ENCODE peak calls at places on chromosomes 12 and 14, in ten cellular contexts. S is activated CD8-positive, alpha-beta memory T cell treated with anti-CD3 and anti-CD28 coated beads for 24 hours; M is amygdala; I is K562; G is NCI-H510A; C is activated CD4-positive, alpha-beta T cell treated with anti-CD3 and anti-CD28 coated beads for 4 hours; T is SW 1271; Y is pancreas; N is SJSA1; W is ovary. V is an unnamed sample.

GRCh38 chr12:6684609-6685008 is 4.6 kb downstream of the ZNF384 start:
- DNase-seq in G (no peak), C (peak; percentile 39), T (peak; percentile 17), I (peak; percentile 69), W (no peak), S (no peak), M (no peak), N (no peak), Y (no peak), V (no peak)

GRCh38 chr12:8031872-8032241 is 659 bp upstream of the FOXJ2 start:
- DNase-seq in T (no peak), S (no peak), I (no peak), W (no peak), G (no peak), C (no peak), Y (no peak), N (no peak), M (no peak), V (no peak)

GRCh38 chr12:121649819-121650353 is 19.6 kb downstream of the MORN3 start:
- DNase-seq in N (no peak), S (no peak), Y (no peak), W (no peak), C (no peak), G (no peak), M (no peak), I (peak; percentile 87), T (no peak), V (no peak)

GRCh38 chr12:132007041-132007440 is 57.3 kb downstream of the EP400 start:
- DNase-seq in S (no peak), T (no peak), Y (no peak), W (peak; percentile 8), M (no peak), N (no peak), C (no peak), I (no peak), G (no peak), V (no peak)

GRCh38 chr12:115374480-115375187 is 690.7 kb upstream of the TBX3 start:
- DNase-seq in M (no peak), C (no peak), G (no peak), Y (no peak), S (no peak), N (no peak), I (no peak), T (no peak), W (no peak), V (peak; percentile 53)

GRCh38 chr12:131796754-131797587 is 31.2 kb upstream of the MMP17 start:
- DNase-seq in N (no peak), W (no peak), G (no peak), T (no peak), S (no peak), Y (no peak), M (no peak), I (no peak), C (no peak), V (no peak)

GRCh38 chr14:93102141-93102540 is 13.6 kb downstream of the ITPK1 start:
- DNase-seq in N (no peak), W (no peak), G (no peak), S (no peak), M (no peak), I (no peak), C (no peak), Y (no peak), T (no peak), V (no peak)

GRCh38 chr14:55423969-55424368 is 12.3 kb upstream of the ATG14 start:
- DNase-seq in C (no peak), I (no peak), Y (no peak), G (no peak), S (no peak), M (no peak), W (no peak), T (no peak), N (no peak), V (no peak)

GRCh38 chr12:3755898-3756297 is 3.0 kb upstream of the CRACR2A start:
- DNase-seq in G (no peak), N (no peak), W (no peak), T (no peak), I (no peak), S (no peak), M (no peak), C (no peak), Y (no peak), V (no peak)

GRCh38 chr12:111313833-111314259 is 55.0 kb downstream of the PHETA1 start:
- DNase-seq in N (peak; percentile 38), W (peak; percentile 73), C (peak; percentile 69), Y (peak; percentile 62), T (peak; percentile 60), S (peak; percentile 88), I (peak; percentile 75), G (no peak), M (peak; percentile 40), V (peak; percentile 49)

GRCh38 chr14:95046711-95047681 is 110.3 kb downstream of the DICER1 start:
- DNase-seq in W (no peak), M (peak; percentile 25), G (no peak), I (no peak), S (no peak), Y (no peak), T (no peak), C (no peak), N (peak; percentile 25), V (no peak)

GRCh38 chr14:103718572-103718971 is 3.0 kb downstream of the ZFYVE21 start:
- DNase-seq in C (no peak), W (peak; percentile 55), S (no peak), I (peak; percentile 47), Y (no peak), T (no peak), G (no peak), N (no peak), M (no peak), V (no peak)

GRCh38 chr12:65518771-65519170 is 240.3 kb downstream of the MSRB3 start:
- DNase-seq in I (no peak), W (no peak), Y (no peak), G (no peak), S (no peak), M (no peak), T (no peak), C (no peak), N (no peak), V (peak; percentile 34)

GRCh38 chr14:80275208-80275850 is 64.0 kb upstream of the DIO2 start:
- DNase-seq in G (no peak), W (no peak), I (no peak), C (no peak), Y (no peak), M (no peak), S (no peak), N (peak; percentile 41), T (no peak), V (peak; percentile 39)

GRCh38 chr14:32472512-32473472 is 143.7 kb downstream of the AKAP6 start:
- DNase-seq in I (no peak), G (no peak), T (no peak), M (peak; percentile 56), C (no peak), S (no peak), W (no peak), N (peak; percentile 81), Y (no peak), V (peak; percentile 79)

GRCh38 chr14:22547309-22547947 is 41.6 kb downstream of the DAD1 start:
- DNase-seq in W (no peak), Y (no peak), I (no peak), M (no peak), S (peak; percentile 75), C (peak; percentile 4), N (peak; percentile 80), T (no peak), G (no peak), V (no peak)

GRCh38 chr12:127363392-127363791 is 903.6 kb upstream of the TMEM132C start:
- DNase-seq in S (no peak), T (no peak), M (no peak), C (no peak), G (no peak), W (no peak), I (peak; percentile 47), N (no peak), Y (no peak), V (peak; percentile 11)

GRCh38 chr14:60311417-60311816 is 62.4 kb downstream of the PPM1A start:
- DNase-seq in C (no peak), T (no peak), Y (no peak), M (no peak), N (no peak), S (no peak), I (peak; percentile 35), G (no peak), W (no peak), V (no peak)

GRCh38 chr12:128796439-128797118 is 27.2 kb downstream of the SLC15A4 start:
- DNase-seq in W (no peak), Y (no peak), C (no peak), N (no peak), M (no peak), I (no peak), T (no peak), S (peak; percentile 53), G (no peak), V (no peak)

GRCh38 chr12:120076651-120077050 is 39.9 kb downstream of the RAB35 start:
- DNase-seq in Y (no peak), T (no peak), I (no peak), S (no peak), M (no peak), N (no peak), C (no peak), W (no peak), G (no peak), V (no peak)

GRCh38 chr12:100404769-100405407 is 48.0 kb downstream of the SLC17A8 start:
- DNase-seq in S (no peak), Y (peak; percentile 46), G (no peak), I (peak; percentile 79), W (no peak), M (no peak), T (no peak), N (no peak), C (no peak), V (peak; percentile 23)

GRCh38 chr14:76765461-76765931 is 4.2 kb downstream of the VASH1 start:
- DNase-seq in N (no peak), W (no peak), C (no peak), M (no peak), I (no peak), G (no peak), Y (no peak), S (peak; percentile 51), T (no peak), V (no peak)

GRCh38 chr12:124296295-124296915 is 1.5 kb downstream of the RFLNA start:
- DNase-seq in S (no peak), G (no peak), W (no peak), N (no peak), C (no peak), M (no peak), Y (no peak), T (no peak), I (no peak), V (no peak)

GRCh38 chr12:76183459-76184186 is 99.1 kb upstream of the NAP1L1 start:
- DNase-seq in W (no peak), S (peak; percentile 61), C (no peak), I (peak; percentile 75), Y (no peak), G (no peak), M (no peak), T (peak; percentile 78), N (peak; percentile 89), V (peak; percentile 98)

GRCh38 chr14:104146651-104147345 is 8.4 kb downstream of the KIF26A start:
- DNase-seq in G (no peak), S (no peak), C (no peak), M (no peak), W (no peak), I (no peak), T (no peak), Y (no peak), N (no peak), V (no peak)

GRCh38 chr14:32702571-32702970 is 236.1 kb upstream of the NPAS3 start:
- DNase-seq in C (peak; percentile 8), M (peak; percentile 61), Y (no peak), W (peak; percentile 49), G (no peak), I (no peak), T (no peak), N (no peak), S (no peak), V (peak; percentile 49)

GRCh38 chr12:51984657-51985056 is 22.1 kb upstream of the TAMALIN start:
- DNase-seq in I (no peak), M (no peak), S (no peak), W (no peak), N (no peak), C (no peak), G (no peak), T (no peak), Y (no peak), V (no peak)

GRCh38 chr14:103871596-103872480 is 24.5 kb upstream of the PPP1R13B start:
- DNase-seq in C (peak; percentile 61), S (peak; percentile 94), G (no peak), M (no peak), N (no peak), W (no peak), T (no peak), I (peak; percentile 63), Y (peak; percentile 84), V (peak; percentile 55)